ENCODE peak calls at places on chromosomes 7 and 10, in six cellular contexts. N is AG04450; S is IMR-90; Y is CD8-positive, alpha-beta T cell; C is tibial nerve; L is fibroblast of mammary gland. K is an unnamed sample.

GRCh38 chr10:129741978-129742741 is 221.9 kb downstream of the EBF3 start:
- DNase-seq in N (no peak), S (no peak), Y (no peak), C (no peak), L (no peak), K (no peak)

GRCh38 chr7:91800389-91800788 is 80.1 kb downstream of the MTERF1 start:
- DNase-seq in N (no peak), S (no peak), Y (no peak), C (no peak), L (no peak), K (no peak)

GRCh38 chr10:123991622-123992570 is 100.3 kb upstream of the CPXM2 start:
- DNase-seq in N (no peak), S (no peak), Y (no peak), C (no peak), L (no peak), K (no peak)

GRCh38 chr7:95046494-95047240 is 139.3 kb downstream of the PPP1R9A start:
- DNase-seq in N (no peak), S (no peak), Y (no peak), C (no peak), L (no peak), K (peak)

GRCh38 chr7:75943864-75944263 is 28.9 kb downstream of the POR start:
- DNase-seq in N (no peak), S (peak), Y (no peak), C (no peak), L (peak), K (peak)

GRCh38 chr7:111094387-111094786 is 3.5 kb downstream of the LRRN3 start:
- DNase-seq in N (no peak), S (no peak), Y (no peak), C (no peak), L (no peak), K (no peak)

GRCh38 chr7:66920769-66921395 is at the start of gene TMEM248:
- DNase-seq in N (peak), S (peak), Y (peak), C (peak), L (peak), K (peak)

GRCh38 chr7:4233146-4233545 is 448.9 kb upstream of the FOXK1 start:
- DNase-seq in N (no peak), S (no peak), Y (no peak), C (no peak), L (no peak), K (no peak)

GRCh38 chr10:125595911-125596310 is 87.1 kb downstream of the TEX36 start:
- DNase-seq in N (no peak), S (no peak), Y (no peak), C (no peak), L (no peak), K (no peak)

GRCh38 chr7:114302858-114303257 is 111.8 kb upstream of the FOXP2 start:
- DNase-seq in N (no peak), S (no peak), Y (no peak), C (no peak), L (peak), K (no peak)

GRCh38 chr7:141675431-141676210 is 26.3 kb downstream of the DENND11 start:
- DNase-seq in N (no peak), S (no peak), Y (no peak), C (no peak), L (no peak), K (no peak)

GRCh38 chr7:51084121-51084520 is 232.5 kb downstream of the COBL start:
- DNase-seq in N (no peak), S (no peak), Y (no peak), C (no peak), L (no peak), K (no peak)

GRCh38 chr7:117564080-117564479 is 84.3 kb downstream of the CFTR start:
- DNase-seq in N (no peak), S (no peak), Y (no peak), C (no peak), L (no peak), K (no peak)

GRCh38 chr7:19958309-19958896 is 185.0 kb upstream of the TMEM196 start:
- DNase-seq in N (no peak), S (peak), Y (no peak), C (no peak), L (peak), K (peak)

GRCh38 chr10:89525556-89525955 is 9.8 kb downstream of the SLC16A12 start:
- DNase-seq in N (no peak), S (no peak), Y (no peak), C (no peak), L (no peak), K (no peak)

GRCh38 chr10:36096571-36096970 is 454.5 kb upstream of the FZD8 start:
- DNase-seq in N (no peak), S (peak), Y (no peak), C (no peak), L (peak), K (peak)

GRCh38 chr7:149720372-149721083 is 52.9 kb downstream of the ZNF467 start:
- DNase-seq in N (no peak), S (no peak), Y (no peak), C (peak), L (peak), K (no peak)

DNA sequence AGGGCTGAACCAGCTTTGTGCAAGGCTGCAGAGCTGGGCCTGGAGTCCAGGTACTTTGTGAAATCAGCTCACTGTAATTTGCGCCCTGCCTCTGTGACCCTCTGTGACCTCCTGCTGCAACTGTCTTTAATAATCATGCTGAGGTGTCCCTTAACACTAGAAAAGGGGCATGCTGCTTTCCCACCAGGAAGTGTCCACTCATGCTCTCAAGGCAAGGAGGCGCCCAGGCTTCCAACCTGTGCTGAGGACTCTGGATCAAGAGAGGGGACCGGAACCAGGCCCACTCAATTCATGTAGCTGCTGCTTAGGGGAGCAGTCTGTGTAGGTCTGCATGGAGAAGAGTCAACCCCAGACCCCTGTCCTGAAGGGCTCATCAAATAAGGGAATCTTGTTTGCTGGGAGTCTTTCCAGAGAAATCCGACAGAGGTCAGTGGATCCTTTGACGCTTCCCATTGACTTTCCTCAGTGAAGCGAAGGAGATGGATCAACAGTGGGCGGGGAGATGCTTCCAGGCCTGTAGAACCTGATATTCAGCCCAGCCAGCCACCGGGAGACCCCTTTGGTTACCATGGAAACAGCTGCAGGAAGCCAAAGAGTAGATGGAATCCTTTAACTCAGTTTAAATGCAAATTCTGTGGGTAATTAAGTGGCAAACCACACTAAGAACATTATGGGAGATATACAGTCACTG is 945.9 kb downstream of the GRID1 start:
- DNase-seq in N (no peak), S (no peak), Y (no peak), C (no peak), L (no peak), K (no peak)
- TF ChIP-seq CTCF in N (no peak), S (no peak), Y (no peak), C (no peak), L (no peak), K (no peak)

GRCh38 chr10:23870612-23871011 is 338.3 kb upstream of the KIAA1217 start:
- DNase-seq in N (no peak), S (no peak), Y (no peak), C (no peak), L (no peak), K (no peak)
- H3K4me3 ChIP-seq in N (no peak), S (no peak), Y (no peak), C (no peak), L (no peak), K (no peak)

GRCh38 chr7:8702807-8703206 is 269.4 kb downstream of the NXPH1 start:
- DNase-seq in N (no peak), S (no peak), Y (no peak), C (no peak), L (no peak), K (no peak)
- TF ChIP-seq CTCF in N (no peak), S (no peak), Y (no peak), C (no peak), L (no peak), K (no peak)

DNA sequence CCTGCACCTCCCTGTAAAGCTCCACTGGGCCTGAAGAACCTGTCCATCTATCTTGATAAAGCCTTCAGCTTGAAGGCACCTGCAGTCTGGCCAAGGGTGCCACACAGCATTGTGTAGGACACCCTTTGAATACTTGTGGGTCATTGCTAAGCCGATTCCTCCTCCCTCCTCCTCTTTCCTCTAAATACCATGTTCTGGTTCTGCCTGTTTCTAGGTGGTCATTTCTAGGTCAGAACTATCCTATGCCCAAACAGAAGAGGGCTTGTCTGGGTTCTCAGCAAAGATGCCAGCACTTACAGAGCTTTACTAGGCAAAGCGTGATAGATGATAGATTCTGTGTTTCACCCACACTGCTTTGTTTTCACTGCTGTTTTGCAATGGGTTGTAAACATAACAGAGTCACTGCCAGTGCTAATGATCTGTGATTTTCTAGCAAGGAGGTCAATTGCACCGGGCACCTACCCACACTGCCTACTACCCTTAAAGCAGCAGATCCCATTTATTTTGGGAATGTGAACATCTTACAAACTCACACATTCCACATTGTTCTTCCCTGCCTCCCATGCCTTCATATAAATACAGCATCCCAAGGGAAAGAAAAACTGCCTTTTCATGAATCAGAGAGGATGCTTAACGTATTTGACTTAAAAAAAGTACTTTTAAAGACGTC is 279.1 kb upstream of the PITRM1 start:
- DNase-seq in N (no peak), S (no peak), Y (no peak), C (no peak), L (no peak), K (no peak)
- H3K4me3 ChIP-seq in N (peak), S (no peak), Y (no peak), C (no peak), L (no peak), K (no peak)

GRCh38 chr7:82347808-82348207 is 95.8 kb downstream of the CACNA2D1 start:
- DNase-seq in N (no peak), S (no peak), Y (no peak), C (no peak), L (no peak), K (no peak)

GRCh38 chr7:82348251-82348650 is 95.3 kb downstream of the CACNA2D1 start:
- DNase-seq in N (no peak), S (peak), Y (no peak), C (no peak), L (no peak), K (no peak)

GRCh38 chr7:82345886-82346285 is 97.7 kb downstream of the CACNA2D1 start:
- DNase-seq in N (no peak), S (no peak), Y (no peak), C (no peak), L (no peak), K (no peak)

GRCh38 chr7:82339958-82340357 is 103.6 kb downstream of the CACNA2D1 start:
- DNase-seq in N (no peak), S (no peak), Y (no peak), C (no peak), L (no peak), K (no peak)

GRCh38 chr7:82343716-82344115 is 99.9 kb downstream of the CACNA2D1 start:
- DNase-seq in N (no peak), S (no peak), Y (no peak), C (no peak), L (no peak), K (no peak)
- TF ChIP-seq CTCF in N (no peak), S (no peak), Y (no peak), C (no peak), L (no peak), K (no peak)

DNA sequence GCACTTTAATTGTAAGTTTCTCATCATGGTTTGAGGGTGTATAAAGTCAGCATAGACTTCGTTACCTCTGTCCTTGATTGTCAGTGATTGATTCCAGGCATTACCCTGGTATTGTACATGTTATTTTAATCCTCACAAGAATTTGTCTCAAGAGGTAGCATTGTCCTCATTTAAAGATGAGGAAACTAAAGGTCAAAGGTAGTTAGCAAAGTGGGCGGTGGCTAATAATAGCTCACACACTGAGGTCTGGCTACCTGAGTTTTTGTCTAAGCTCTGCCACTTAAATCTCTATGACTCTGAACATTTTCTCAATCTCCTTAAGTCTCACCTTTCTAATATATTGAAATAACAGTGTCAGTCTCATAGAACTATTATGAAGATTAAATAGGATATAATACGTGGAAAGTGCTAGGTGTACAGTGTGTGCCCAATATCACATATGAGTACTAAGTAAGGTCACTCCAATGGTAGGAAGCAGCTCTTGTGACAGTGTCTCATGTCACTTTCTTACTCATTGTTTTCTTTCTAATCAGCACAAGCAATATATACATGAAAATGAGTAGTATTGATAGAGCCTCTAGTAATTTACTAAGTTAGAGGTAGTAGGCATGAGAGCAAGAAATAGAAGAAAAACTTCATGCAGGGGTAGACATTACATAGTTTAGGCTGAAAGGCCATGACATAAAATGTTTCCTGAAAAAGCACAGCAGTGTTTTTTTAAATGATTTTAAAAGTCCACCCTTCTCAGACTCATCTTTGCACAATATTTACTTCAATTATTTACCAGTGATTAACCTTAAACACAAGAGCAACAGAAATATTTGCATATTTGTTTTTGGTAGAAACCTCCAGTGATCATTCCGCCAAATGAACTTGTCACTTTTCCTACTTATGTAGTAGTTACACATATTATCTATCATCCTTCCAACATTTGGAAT is 21.0 kb downstream of the AHR start:
- DNase-seq in N (no peak), S (no peak), Y (no peak), C (no peak), L (no peak), K (no peak)
- H3K4me3 ChIP-seq in N (no peak), S (no peak), Y (no peak), C (no peak), L (no peak), K (no peak)

DNA sequence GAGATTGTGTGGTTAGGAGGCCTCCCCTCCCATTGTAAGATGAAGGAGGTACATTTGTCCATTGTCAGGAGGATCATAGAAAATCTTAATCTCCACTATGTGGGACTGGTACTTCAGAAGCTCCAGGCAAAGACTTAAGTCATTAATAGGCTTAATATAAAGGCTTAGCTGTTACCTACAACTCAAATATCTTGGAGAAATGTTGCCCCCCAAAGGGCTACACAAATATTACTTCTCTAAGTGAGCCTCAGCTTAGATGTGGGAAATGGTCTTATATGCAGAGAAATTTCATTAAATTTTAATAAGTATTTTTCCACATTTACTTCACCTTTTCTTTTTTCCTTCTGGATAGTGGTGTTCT is 27.2 kb downstream of the TAS2R41 start:
- DNase-seq in N (no peak), S (no peak), Y (no peak), C (no peak), L (no peak), K (no peak)
- TF ChIP-seq CTCF in N (peak), S (no peak), Y (no peak), C (no peak), L (no peak), K (no peak)

GRCh38 chr7:55021951-55022617 is 3.3 kb downstream of the EGFR start:
- DNase-seq in N (no peak), S (no peak), Y (no peak), C (no peak), L (peak), K (peak)
- H3K4me3 ChIP-seq in N (peak), S (peak), Y (no peak), C (peak), L (peak), K (peak)

GRCh38 chr10:77041636-77042258 is 595.9 kb downstream of the KCNMA1 start:
- DNase-seq in N (no peak), S (no peak), Y (no peak), C (no peak), L (no peak), K (no peak)

GRCh38 chr10:77036993-77037734 is 600.4 kb downstream of the KCNMA1 start:
- DNase-seq in N (no peak), S (no peak), Y (no peak), C (no peak), L (peak), K (peak)

GRCh38 chr10:77038412-77038806 is 599.2 kb downstream of the KCNMA1 start:
- DNase-seq in N (no peak), S (no peak), Y (no peak), C (no peak), L (no peak), K (no peak)

GRCh38 chr10:77034795-77035194 is 602.8 kb downstream of the KCNMA1 start:
- DNase-seq in N (no peak), S (no peak), Y (no peak), C (no peak), L (no peak), K (no peak)

GRCh38 chr10:77037735-77038411 is 599.7 kb downstream of the KCNMA1 start:
- DNase-seq in N (no peak), S (no peak), Y (no peak), C (no peak), L (no peak), K (no peak)
- TF ChIP-seq CTCF in N (no peak), S (no peak), Y (no peak), C (no peak), L (no peak), K (no peak)

DNA sequence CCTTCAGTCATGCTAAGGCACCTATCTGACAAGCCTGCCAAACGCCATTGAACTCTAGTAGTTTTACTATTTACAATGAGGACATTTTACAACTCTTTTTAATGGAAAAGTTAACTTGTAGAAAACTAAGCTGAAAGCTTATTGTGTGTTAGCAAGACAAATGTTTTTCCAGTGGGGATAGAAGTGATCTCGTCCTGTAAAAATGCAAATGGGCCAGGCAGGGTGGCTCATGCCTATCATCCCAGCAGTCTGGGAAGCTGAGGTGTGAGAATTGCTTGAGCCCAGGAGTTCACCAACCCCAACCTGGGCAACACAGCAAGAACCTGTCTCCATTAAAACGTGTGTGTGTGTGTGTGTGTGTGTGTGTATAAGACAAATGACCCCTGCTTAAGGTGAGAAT is 1.2 kb upstream of the VOPP1 start:
- DNase-seq in N (no peak), S (peak), Y (no peak), C (no peak), L (peak), K (no peak)
- H3K4me3 ChIP-seq in N (peak), S (no peak), Y (no peak), C (peak), L (no peak), K (no peak)